ENCODE peak calls at places on chromosomes 11 and 22, in ten cellular contexts. R, L, E, I, F, D, X, V, C and B are unnamed samples.

GRCh38 chr11:69618237-69618636 is 22.7 kb upstream of the CCND1 start:
- DNase-seq in R (no peak), L (no peak), E (no peak), I (no peak), F (no peak), D (no peak), X (no peak), V (no peak), C (no peak), B (no peak)

GRCh38 chr11:104926771-104927470 is 28.7 kb upstream of the CASP12 start:
- DNase-seq in R (no peak), L (no peak), E (no peak), I (no peak), F (no peak), D (no peak), X (no peak), V (no peak), C (no peak), B (no peak)

GRCh38 chr11:13669544-13670488 is 1.3 kb downstream of the FAR1 start:
- DNase-seq in R (peak; percentile 31), L (no peak), E (no peak), I (no peak), F (no peak), D (no peak), X (peak; percentile 12), V (no peak), C (no peak), B (no peak)

GRCh38 chr11:42524534-42525227 is 787.1 kb upstream of the API5 start:
- DNase-seq in R (peak; percentile 71), L (no peak), E (no peak), I (peak; percentile 53), F (peak; percentile 72), D (no peak), X (peak; percentile 25), V (no peak), C (no peak), B (no peak)

GRCh38 chr22:20126284-20127029 is 5.1 kb upstream of the ZDHHC8 start:
- DNase-seq in R (no peak), L (no peak), E (no peak), I (no peak), F (no peak), D (no peak), X (no peak), V (no peak), C (no peak), B (no peak)

GRCh38 chr11:114141863-114142590 is 82.5 kb downstream of the ZBTB16 start:
- DNase-seq in R (no peak), L (no peak), E (no peak), I (no peak), F (no peak), D (no peak), X (no peak), V (no peak), C (no peak), B (no peak)

GRCh38 chr11:135027461-135027860 is 615.4 kb upstream of the B3GAT1 start:
- DNase-seq in R (peak; percentile 70), L (no peak), E (no peak), I (no peak), F (peak; percentile 38), D (peak; percentile 31), X (no peak), V (no peak), C (no peak), B (no peak)

GRCh38 chr22:38967451-38968450 is 10.3 kb downstream of the APOBEC3A start:
- DNase-seq in R (peak; percentile 71), L (no peak), E (no peak), I (no peak), F (no peak), D (no peak), X (no peak), V (no peak), C (no peak), B (peak; percentile 90)

GRCh38 chr11:102683277-102683676 is 22.3 kb downstream of the MMP27 start:
- DNase-seq in R (no peak), L (no peak), E (no peak), I (no peak), F (no peak), D (no peak), X (no peak), V (no peak), C (no peak), B (no peak)

GRCh38 chr11:129840236-129840635 is 24.6 kb downstream of the TMEM45B start:
- DNase-seq in R (peak; percentile 78), L (no peak), E (no peak), I (no peak), F (no peak), D (no peak), X (no peak), V (no peak), C (no peak), B (no peak)

GRCh38 chr22:50146440-50147228 is 23.9 kb upstream of the PANX2 start:
- DNase-seq in R (peak; percentile 80), L (peak; percentile 81), E (peak; percentile 52), I (peak; percentile 91), F (no peak), D (peak; percentile 71), X (no peak), V (peak; percentile 82), C (peak; percentile 82), B (no peak)

GRCh38 chr11:19365743-19366410 is 125.1 kb upstream of the E2F8 start:
- DNase-seq in R (no peak), L (no peak), E (no peak), I (no peak), F (peak; percentile 53), D (no peak), X (no peak), V (no peak), C (no peak), B (no peak)

GRCh38 chr22:21674611-21675010 is 8.8 kb downstream of the PPIL2 start:
- DNase-seq in R (no peak), L (no peak), E (no peak), I (no peak), F (no peak), D (no peak), X (no peak), V (no peak), C (no peak), B (no peak)

GRCh38 chr11:914747-915493 is 4.3 kb upstream of the CHID1 start:
- DNase-seq in R (no peak), L (no peak), E (no peak), I (peak; percentile 97), F (no peak), D (no peak), X (no peak), V (peak; percentile 93), C (no peak), B (peak; percentile 92)
- TF ChIP-seq POLR2A in R (no peak), L (no peak), E (no peak), I (peak; percentile 80), F (no peak), D (no peak), X (no peak), V (no peak), C (no peak), B (no peak)

GRCh38 chr11:44611687-44612437 is 46.4 kb downstream of the CD82 start:
- DNase-seq in R (no peak), L (no peak), E (no peak), I (no peak), F (no peak), D (no peak), X (no peak), V (no peak), C (no peak), B (peak; percentile 90)
- TF ChIP-seq POLR2A in R (no peak), L (no peak), E (no peak), I (no peak), F (no peak), D (no peak), X (no peak), V (no peak), C (no peak), B (no peak)

GRCh38 chr11:35084817-35085424 is 54.0 kb upstream of the CD44 start:
- DNase-seq in R (no peak), L (no peak), E (no peak), I (no peak), F (no peak), D (no peak), X (no peak), V (no peak), C (no peak), B (no peak)

GRCh38 chr11:35079581-35079980 is 59.4 kb upstream of the CD44 start:
- DNase-seq in R (no peak), L (no peak), E (no peak), I (no peak), F (no peak), D (no peak), X (no peak), V (no peak), C (no peak), B (no peak)

GRCh38 chr11:35083181-35084061 is 55.5 kb upstream of the CD44 start:
- DNase-seq in R (peak; percentile 85), L (no peak), E (peak; percentile 77), I (no peak), F (no peak), D (peak; percentile 98), X (peak; percentile 62), V (peak; percentile 88), C (no peak), B (peak; percentile 82)

GRCh38 chr11:35085766-35086165 is 53.2 kb upstream of the CD44 start:
- DNase-seq in R (no peak), L (no peak), E (no peak), I (no peak), F (no peak), D (no peak), X (no peak), V (no peak), C (no peak), B (no peak)

DNA sequence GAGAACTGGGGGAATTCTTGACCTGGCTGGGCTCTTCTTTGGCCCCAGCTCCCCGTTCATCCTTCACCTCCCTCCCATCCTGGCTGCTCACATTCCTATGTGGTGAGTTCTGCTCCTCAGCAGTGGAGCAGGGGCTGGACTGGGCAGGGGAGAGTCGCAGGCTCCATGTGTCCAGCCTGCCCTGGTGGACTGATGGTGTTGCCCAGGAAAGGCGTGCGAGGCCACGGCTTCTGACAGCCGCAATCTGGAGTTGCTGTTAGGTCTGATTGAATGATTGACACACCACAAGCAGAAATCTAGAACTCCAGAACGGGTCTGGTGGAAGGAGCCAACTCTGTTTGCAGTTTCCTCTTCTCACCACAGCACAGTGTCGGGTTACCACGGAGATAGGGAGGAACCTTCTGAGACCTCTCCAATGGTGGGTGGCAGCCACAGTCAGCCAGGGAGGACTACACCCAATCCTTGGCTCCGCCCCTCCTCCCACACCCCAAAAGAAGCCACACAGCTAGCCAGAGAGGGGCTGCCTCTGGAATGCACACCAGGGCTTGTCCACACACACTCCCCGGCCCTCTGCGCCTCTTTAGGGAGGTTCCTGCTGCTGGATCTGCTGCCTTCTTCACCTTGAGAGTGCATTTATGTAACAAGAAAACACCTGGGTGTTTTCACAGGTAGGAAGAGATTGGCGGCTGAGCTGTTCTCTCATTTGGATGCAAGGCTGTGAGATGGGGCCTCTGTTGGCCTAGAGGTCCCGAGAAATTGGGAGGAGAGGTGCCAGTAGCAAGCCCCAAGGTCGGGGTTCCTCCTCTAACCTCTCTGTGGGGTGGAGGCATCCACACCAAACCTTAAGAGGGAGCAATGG is 56.4 kb upstream of the CD44 start:
- DNase-seq in R (peak; percentile 93), L (peak; percentile 91), E (peak; percentile 95), I (no peak), F (no peak), D (peak; percentile 83), X (peak; percentile 86), V (peak; percentile 94), C (peak; percentile 55), B (peak; percentile 91)
- TF ChIP-seq POLR2A in R (no peak), L (no peak), E (no peak), I (no peak), F (no peak), D (peak; percentile 32), X (peak; percentile 67), V (no peak), C (no peak), B (no peak)

GRCh38 chr11:111417766-111418435 is 38.8 kb upstream of the POU2AF1 start:
- DNase-seq in R (no peak), L (no peak), E (no peak), I (no peak), F (peak; percentile 33), D (peak; percentile 99), X (no peak), V (peak; percentile 83), C (no peak), B (peak; percentile 74)
- TF ChIP-seq POLR2A in R (no peak), L (no peak), E (no peak), I (no peak), F (no peak), D (no peak), X (no peak), V (no peak), C (no peak), B (no peak)